ENCODE peak calls at places on chromosomes 4 and X, in eight cellular contexts. A is psoas muscle, O is uterus, N is endothelial cell, G is GM13976, R is NCI-H1105 treated with DMSO at 0.1 percent for 48 hours, B is NCI-H2081, U is posterior vena cava. T is an unnamed sample.
A peak's percentile ranks its signal among the peaks of the same experiment; 100 is the strongest.

GRCh38 chr4:96193061-96193460 is 353.2 kb downstream of the PDHA2 start:
- DNase-seq in U (no peak), O (no peak), B (no peak), N (no peak), A (no peak), G (no peak), R (no peak), T (no peak)

GRCh38 chrX:9048801-9049200 is 14.9 kb upstream of the FAM9B start:
- DNase-seq in R (no peak), G (no peak), N (no peak), U (no peak), A (no peak), B (no peak), O (no peak), T (no peak)

GRCh38 chr4:78310056-78310731 is 241.4 kb upstream of the ANXA3 start:
- DNase-seq in A (no peak), R (no peak), U (no peak), O (no peak), G (no peak), N (no peak), B (no peak), T (no peak)

GRCh38 chrX:54758114-54759055 is 39.7 kb downstream of the ITIH6 start:
- DNase-seq in U (peak; percentile 64), R (no peak), A (no peak), N (no peak), O (no peak), G (no peak), B (no peak), T (no peak)

GRCh38 chr4:25110653-25111329 is 49.5 kb downstream of the SEPSECS start:
- DNase-seq in U (no peak), B (no peak), R (no peak), G (peak; percentile 6), N (no peak), A (no peak), O (no peak), T (no peak)

GRCh38 chrX:97026406-97026805 is 142.7 kb downstream of the RPA4 start:
- DNase-seq in U (no peak), G (no peak), B (peak; percentile 51), R (peak; percentile 4), N (peak; percentile 2), A (no peak), O (no peak), T (no peak)

GRCh38 chrX:35351212-35351611 is 408.6 kb downstream of the FAM47B start:
- DNase-seq in B (no peak), R (no peak), O (no peak), N (no peak), G (no peak), A (no peak), U (no peak), T (no peak)

GRCh38 chrX:118215346-118215745 is 98.7 kb upstream of the KLHL13 start:
- DNase-seq in U (no peak), A (no peak), N (no peak), B (peak; percentile 47), G (no peak), R (no peak), O (no peak), T (no peak)

GRCh38 chr4:128908735-128909134 is 99.2 kb downstream of the JADE1 start:
- DNase-seq in A (no peak), O (no peak), B (no peak), R (no peak), N (no peak), U (no peak), G (no peak), T (no peak)

GRCh38 chr4:76011700-76012387 is 4.5 kb upstream of the CXCL9 start:
- DNase-seq in R (no peak), B (no peak), N (no peak), U (peak; percentile 54), G (peak; percentile 76), O (peak; percentile 36), A (no peak), T (peak; percentile 59)

GRCh38 chr4:98434816-98435215 is 173.6 kb downstream of the RAP1GDS1 start:
- DNase-seq in A (no peak), B (no peak), R (no peak), N (no peak), G (no peak), O (no peak), U (no peak), T (no peak)

GRCh38 chrX:100745806-100746537 is 14.1 kb upstream of the SYTL4 start:
- DNase-seq in G (no peak), O (peak; percentile 55), B (no peak), U (no peak), N (no peak), A (no peak), R (no peak), T (no peak)

GRCh38 chr4:41120297-41121217 is 93.8 kb downstream of the APBB2 start:
- DNase-seq in A (peak; percentile 51), G (no peak), O (peak; percentile 80), N (no peak), R (peak; percentile 6), U (no peak), B (no peak), T (no peak)

GRCh38 chr4:84887824-84888223 is 78.7 kb downstream of the WDFY3 start:
- DNase-seq in U (no peak), A (no peak), B (no peak), N (no peak), R (no peak), G (no peak), O (no peak), T (no peak)

GRCh38 chr4:85763207-85763606 is 288.3 kb downstream of the ARHGAP24 start:
- DNase-seq in G (no peak), U (no peak), B (no peak), R (no peak), O (no peak), N (no peak), A (no peak), T (no peak)

GRCh38 chrX:132023117-132023895 is at the start of gene STK26:
- DNase-seq in O (peak; percentile 79), U (peak; percentile 89), R (peak; percentile 49), B (peak; percentile 71), A (peak; percentile 61), G (peak; percentile 81), N (peak; percentile 71), T (peak; percentile 86)

GRCh38 chrX:16560173-16560572 is 89.8 kb upstream of the S100G start:
- DNase-seq in R (no peak), N (no peak), B (no peak), U (no peak), G (no peak), A (no peak), O (no peak), T (no peak)

GRCh38 chr4:76747613-76748012 is 150.3 kb downstream of the SOWAHB start:
- DNase-seq in N (no peak), R (peak; percentile 44), U (no peak), A (no peak), G (no peak), O (no peak), B (no peak), T (no peak)

GRCh38 chr4:77120888-77121508 is 36.0 kb upstream of the CCNG2 start:
- DNase-seq in A (no peak), R (no peak), O (no peak), N (no peak), U (no peak), B (no peak), G (peak; percentile 49), T (no peak)

GRCh38 chr4:61200991-61201526 is 933 bp downstream of the ADGRL3 start:
- DNase-seq in R (no peak), G (peak; percentile 17), U (no peak), N (peak; percentile 39), B (peak; percentile 43), O (no peak), A (no peak), T (no peak)

GRCh38 chr4:184825394-184826314 is at the start of gene ACSL1:
- DNase-seq in B (peak; percentile 52), N (peak; percentile 68), R (peak; percentile 58), U (peak; percentile 96), A (peak; percentile 91), O (peak; percentile 78), G (peak; percentile 97), T (peak; percentile 86)

GRCh38 chr4:119835511-119835910 is 206.9 kb upstream of the PDE5A start:
- DNase-seq in R (no peak), N (no peak), B (no peak), A (no peak), U (no peak), O (no peak), G (no peak), T (no peak)

GRCh38 chr4:171847751-171848150 is 34.5 kb downstream of the GALNTL6 start:
- DNase-seq in N (no peak), O (no peak), U (no peak), G (no peak), R (no peak), B (no peak), A (no peak), T (no peak)

GRCh38 chr4:118765399-118765798 is 70.5 kb downstream of the SEC24D start:
- DNase-seq in B (no peak), A (no peak), O (peak; percentile 52), R (no peak), U (no peak), G (no peak), N (no peak), T (no peak)

GRCh38 chr4:173318648-173319211 is 15.4 kb downstream of the HMGB2 start:
- DNase-seq in A (no peak), G (no peak), O (no peak), N (no peak), U (no peak), R (peak; percentile 58), B (peak; percentile 60), T (peak; percentile 30)

GRCh38 chr4:109368661-109369060 is 65.0 kb upstream of the SEC24B start:
- DNase-seq in G (no peak), U (no peak), R (no peak), B (no peak), O (no peak), N (no peak), A (no peak), T (no peak)

GRCh38 chr4:176988226-176988625 is 195.5 kb upstream of the VEGFC start:
- DNase-seq in G (no peak), O (no peak), A (no peak), N (no peak), B (peak; percentile 65), U (no peak), R (no peak), T (no peak)

GRCh38 chr4:120034913-120035312 is 31.7 kb downstream of the MAD2L1 start:
- DNase-seq in G (no peak), A (no peak), O (no peak), B (no peak), U (no peak), N (no peak), R (no peak), T (no peak)

GRCh38 chrX:105636667-105637066 is 185.7 kb upstream of the NRK start:
- DNase-seq in O (no peak), G (no peak), R (peak; percentile 21), A (no peak), N (no peak), U (no peak), B (no peak), T (no peak)

GRCh38 chr4:96355414-96355813 is 515.5 kb downstream of the PDHA2 start:
- DNase-seq in R (no peak), O (no peak), A (no peak), N (no peak), B (no peak), U (no peak), G (no peak), T (no peak)

GRCh38 chrX:130097507-130098201 is 12.6 kb downstream of the ELF4 start:
- DNase-seq in R (no peak), G (no peak), N (peak; percentile 27), B (no peak), A (no peak), U (no peak), O (no peak), T (no peak)

GRCh38 chr4:141028024-141028529 is 105.2 kb downstream of the RNF150 start:
- DNase-seq in O (no peak), N (no peak), A (no peak), B (peak; percentile 49), G (no peak), U (no peak), R (peak; percentile 89), T (no peak)